ENCODE peak calls at places on chromosomes 1 and 21, in four cellular contexts. W, N, I and F are unnamed samples.

GRCh38 chr1:10856253-10856683 is 59.8 kb upstream of the CASZ1 start:
- DNase-seq in W (no peak), N (no peak), I (no peak), F (no peak)

GRCh38 chr1:26824735-26825134 is 1.8 kb upstream of the ZDHHC18 start:
- DNase-seq in W (no peak), N (no peak), I (no peak), F (no peak)

GRCh38 chr1:63116016-63116415 is 206.4 kb upstream of the FOXD3 start:
- DNase-seq in I (no peak), W (no peak), N (no peak), F (no peak)

GRCh38 chr1:187516874-187517273 is 688.1 kb downstream of the PLA2G4A start:
- DNase-seq in W (no peak), N (no peak), I (no peak), F (no peak)

GRCh38 chr1:155321577-155322497 is 1.1 kb downstream of the RUSC1 start:
- DNase-seq in I (no peak), N (no peak), W (no peak), F (no peak)

GRCh38 chr1:53340660-53341520 is 13.0 kb upstream of the LRP8 start:
- DNase-seq in I (no peak), W (no peak), N (no peak), F (no peak)

GRCh38 chr21:34688145-34688544 is 19.4 kb downstream of the CLIC6 start:
- DNase-seq in W (no peak), I (no peak), N (no peak), F (no peak)

GRCh38 chr1:115456441-115456961 is 118.5 kb upstream of the NGF start:
- DNase-seq in W (no peak), I (no peak), N (no peak), F (no peak)

GRCh38 chr1:89041055-89041707 is 18.5 kb upstream of the GBP3 start:
- DNase-seq in I (no peak), N (no peak), W (no peak), F (no peak)

GRCh38 chr21:42159560-42160110 is 59.3 kb upstream of the ABCG1 start:
- DNase-seq in N (peak; percentile 32), W (no peak), I (no peak), F (peak; percentile 37)
- H3K27ac ChIP-seq in N (no peak overlapping the region), W (no peak overlapping the region), I (no peak overlapping the region), F (no peak overlapping the region)

DNA sequence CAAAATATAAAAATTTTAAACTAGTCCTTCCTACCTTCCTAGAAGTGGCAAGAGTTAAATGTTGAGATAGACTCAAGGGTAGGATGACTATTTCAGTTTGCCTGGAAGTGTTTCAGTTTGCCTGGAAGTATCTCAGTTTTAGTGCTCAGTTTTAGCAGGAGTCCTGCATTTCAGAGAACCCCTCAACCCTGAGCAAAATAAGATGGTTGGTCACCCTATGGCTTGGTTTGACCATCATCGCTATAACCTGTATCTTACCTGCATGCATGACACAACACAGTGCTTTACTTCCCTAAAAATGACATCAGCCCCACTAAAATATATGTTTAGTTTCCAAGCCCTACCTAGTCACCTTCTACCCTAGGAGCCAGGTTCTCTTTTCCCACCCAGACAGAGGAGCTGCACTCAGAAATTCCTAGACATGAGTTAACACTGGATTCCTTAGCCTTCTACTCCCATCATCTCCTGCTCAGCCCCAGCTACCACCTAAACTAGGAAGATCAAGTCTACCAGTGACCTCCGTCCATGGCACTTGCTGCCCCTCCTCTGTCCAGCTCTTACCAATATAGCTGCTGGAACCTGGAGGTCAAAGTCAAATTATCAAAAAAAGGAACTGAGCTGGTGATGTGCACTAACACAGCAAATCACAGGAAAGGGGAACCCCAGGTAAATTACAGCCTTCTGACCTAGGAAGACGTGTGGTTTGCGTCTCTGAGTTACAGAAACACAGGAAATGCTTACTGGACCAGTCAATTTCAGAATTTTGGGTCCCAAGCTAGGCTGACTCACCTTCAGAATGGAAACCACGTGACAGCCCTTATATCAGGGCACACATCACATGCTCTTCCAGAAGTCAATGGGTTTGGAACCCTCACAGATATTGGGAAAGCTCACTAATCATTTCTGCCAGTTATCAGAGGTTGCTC is 2.2 kb upstream of the G0S2 start:
- DNase-seq in I (no peak), W (no peak), N (no peak), F (no peak)
- H3K4me1 ChIP-seq in I (peaks cover 48% of the 10 kb centered on the region), W (peaks cover 25% of the 10 kb centered on the region), N (no peaks in the 10 kb centered on the region), F (peaks cover 26% of the 10 kb centered on the region)

GRCh38 chr1:152419917-152420316 is 5.9 kb upstream of the CRNN start:
- DNase-seq in I (no peak), N (no peak), W (no peak), F (no peak)
- H3K27ac ChIP-seq in I (no peak overlapping the region), N (no peak overlapping the region), W (no peak overlapping the region), F (no peak overlapping the region)

DNA sequence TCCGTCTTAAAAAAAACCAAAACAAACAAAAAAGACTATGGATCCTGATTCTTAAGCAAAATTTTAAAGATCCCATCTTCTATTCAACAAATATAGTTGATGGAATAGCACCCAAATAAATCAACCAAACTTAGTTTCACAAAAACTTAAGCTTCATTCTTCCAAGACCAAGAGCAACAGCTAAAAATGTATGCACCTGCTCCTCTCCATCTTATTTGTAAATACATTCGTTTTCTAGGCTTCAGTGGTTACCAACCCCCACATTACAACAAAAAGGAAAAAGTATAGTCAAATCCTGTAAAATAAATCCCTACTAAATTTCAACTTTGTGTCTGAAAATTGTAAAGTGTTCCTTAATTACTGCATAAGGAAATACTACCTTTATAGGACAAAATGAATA is 3.9 kb downstream of the PTP4A2 start:
- DNase-seq in N (no peak), I (no peak), W (no peak), F (no peak)
- H3K4me1 ChIP-seq in N (peaks cover 4% of the 10 kb centered on the region), I (peaks cover 83% of the 10 kb centered on the region), W (peaks cover 80% of the 10 kb centered on the region), F (peaks cover 16% of the 10 kb centered on the region)